ENCODE peak calls at places on chromosomes 7 and 10, in nine cellular contexts. I is sigmoid colon, N is tibial artery, B is gastrocnemius medialis, D is heart right ventricle, R is breast epithelium, T is lower lobe of right lung, H is upper lobe of right lung, Y is AG04450. S is an unnamed sample.

GRCh38 chr7:78172138-78172887 is 373.7 kb downstream of the PHTF2 start:
- DNase-seq in I (no peak), N (no peak), B (no peak), D (no peak), R (no peak), T (no peak), H (no peak), Y (no peak), S (no peak)

GRCh38 chr10:124035928-124036558 is 57.4 kb downstream of the CHST15 start:
- DNase-seq in I (no peak), N (no peak), B (peak), D (peak), R (peak), T (peak), H (peak), Y (no peak), S (no peak)

GRCh38 chr7:116258734-116259133 is 48.4 kb downstream of the TES start:
- DNase-seq in I (no peak), N (no peak), B (no peak), D (no peak), R (no peak), T (no peak), H (no peak), Y (no peak), S (peak)

GRCh38 chr7:50565977-50566376 is 772 bp upstream of the DDC start:
- DNase-seq in I (no peak), N (no peak), B (no peak), D (no peak), R (no peak), T (no peak), H (no peak), Y (no peak), S (no peak)

GRCh38 chr10:132096863-132097478 is 31.2 kb downstream of the JAKMIP3 start:
- DNase-seq in I (no peak), N (no peak), B (no peak), D (no peak), R (peak), T (peak), H (no peak), Y (no peak), S (no peak)

GRCh38 chr7:5276611-5277010 is 6.1 kb upstream of the SLC29A4 start:
- DNase-seq in I (no peak), N (no peak), B (no peak), D (no peak), R (no peak), T (no peak), H (no peak), Y (no peak), S (no peak)

GRCh38 chr10:99394761-99395386 is 35.5 kb downstream of the GOT1 start:
- DNase-seq in I (no peak), N (no peak), B (no peak), D (no peak), R (peak), T (no peak), H (no peak), Y (no peak), S (no peak)

GRCh38 chr10:109784236-109784635 is 139.1 kb downstream of the XPNPEP1 start:
- DNase-seq in I (no peak), N (no peak), B (no peak), D (no peak), R (no peak), T (no peak), H (no peak), Y (no peak), S (no peak)

GRCh38 chr7:106957766-106958165 is 86.7 kb upstream of the PRKAR2B start:
- DNase-seq in I (no peak), N (no peak), B (peak), D (no peak), R (no peak), T (no peak), H (no peak), Y (no peak), S (no peak)

GRCh38 chr7:139393621-139394215 is 34.0 kb downstream of the LUC7L2 start:
- DNase-seq in I (no peak), N (no peak), B (no peak), D (no peak), R (no peak), T (no peak), H (no peak), Y (no peak), S (no peak)

GRCh38 chr10:14904864-14905263 is 26.2 kb downstream of the SUV39H2 start:
- DNase-seq in I (no peak), N (no peak), B (no peak), D (no peak), R (no peak), T (no peak), H (no peak), Y (no peak), S (no peak)

GRCh38 chr10:13056461-13057077 is 43.4 kb upstream of the OPTN start:
- DNase-seq in I (no peak), N (no peak), B (no peak), D (no peak), R (no peak), T (no peak), H (no peak), Y (peak), S (peak)

GRCh38 chr10:75926763-75927162 is 495.3 kb downstream of the LRMDA start:
- DNase-seq in I (peak), N (no peak), B (no peak), D (no peak), R (no peak), T (no peak), H (no peak), Y (no peak), S (peak)
- TF ChIP-seq CTCF in I (no peak), N (no peak), B (no peak), D (peak), R (no peak), T (no peak), H (no peak), Y (no peak), S (no peak)

GRCh38 chr10:30792025-30792424 is 162.5 kb upstream of the LYZL2 start:
- DNase-seq in I (peak), N (no peak), B (no peak), D (no peak), R (no peak), T (no peak), H (no peak), Y (no peak), S (no peak)
- H3K27ac ChIP-seq in I (no peak), N (no peak), B (no peak), D (no peak), R (no peak), T (no peak), H (no peak), Y (no peak), S (no peak)

GRCh38 chr7:102449136-102449535 is 15.5 kb downstream of the ALKBH4 start:
- DNase-seq in I (no peak), N (no peak), B (no peak), D (no peak), R (no peak), T (no peak), H (no peak), Y (no peak), S (no peak)

GRCh38 chr7:102451371-102452054 is 13.2 kb downstream of the ALKBH4 start:
- DNase-seq in I (no peak), N (no peak), B (no peak), D (no peak), R (no peak), T (no peak), H (no peak), Y (no peak), S (no peak)

GRCh38 chr7:102447311-102447710 is 13.9 kb downstream of the ORAI2 start:
- DNase-seq in I (no peak), N (no peak), B (no peak), D (no peak), R (no peak), T (no peak), H (no peak), Y (no peak), S (no peak)

GRCh38 chr7:102452451-102452850 is 12.2 kb downstream of the ALKBH4 start:
- DNase-seq in I (no peak), N (no peak), B (no peak), D (no peak), R (no peak), T (no peak), H (no peak), Y (no peak), S (no peak)

GRCh38 chr7:102450242-102450641 is 14.4 kb downstream of the ALKBH4 start:
- DNase-seq in I (no peak), N (no peak), B (no peak), D (no peak), R (no peak), T (no peak), H (no peak), Y (no peak), S (no peak)
- TF ChIP-seq CTCF in I (no peak), N (no peak), B (no peak), D (no peak), R (no peak), T (peak), H (peak), Y (no peak), S (peak)

GRCh38 chr7:47734287-47734948 is 152.5 kb upstream of the TNS3 start:
- DNase-seq in I (no peak), N (no peak), B (no peak), D (no peak), R (no peak), T (no peak), H (no peak), Y (no peak), S (no peak)

GRCh38 chr7:47737606-47738005 is 155.7 kb upstream of the TNS3 start:
- DNase-seq in I (no peak), N (no peak), B (no peak), D (no peak), R (no peak), T (no peak), H (no peak), Y (no peak), S (no peak)

GRCh38 chr7:47738563-47739166 is 156.8 kb upstream of the TNS3 start:
- DNase-seq in I (no peak), N (no peak), B (no peak), D (no peak), R (no peak), T (no peak), H (no peak), Y (no peak), S (no peak)

GRCh38 chr7:47735431-47736345 is 153.8 kb upstream of the TNS3 start:
- DNase-seq in I (no peak), N (no peak), B (no peak), D (no peak), R (no peak), T (no peak), H (no peak), Y (no peak), S (no peak)

GRCh38 chr7:47734949-47735291 is 153.0 kb upstream of the TNS3 start:
- DNase-seq in I (no peak), N (no peak), B (no peak), D (no peak), R (no peak), T (no peak), H (no peak), Y (no peak), S (no peak)
- H3K27ac ChIP-seq in I (no peak), N (no peak), B (no peak), D (no peak), R (no peak), T (no peak), H (no peak), Y (no peak), S (no peak)